ENCODE peak calls at places on chromosomes 6 and 20, in five cellular contexts. One of them, this sample, is unnamed.
A peak's percentile ranks its signal among the peaks of the same experiment; 100 is the strongest.

GRCh38 chr6:16909599-16910360 is 148.5 kb upstream of the ATXN1 start:
- DNase-seq in GM12892: no peak
- DNase-seq in NB4: no peak
- DNase-seq in spleen: no peak
- DNase-seq in esophagus muscularis mucosa: no peak
- DNase-seq in this sample: no peak

GRCh38 chr6:49410564-49410963 is 52.5 kb downstream of the MMUT start:
- DNase-seq in GM12892: no peak
- DNase-seq in esophagus muscularis mucosa: no peak
- DNase-seq in spleen: no peak
- DNase-seq in NB4: no peak
- DNase-seq in this sample: no peak

GRCh38 chr6:39416728-39417127 is 94.2 kb upstream of the KCNK16 start:
- DNase-seq in esophagus muscularis mucosa: no peak
- DNase-seq in GM12892: no peak
- DNase-seq in spleen: no peak
- DNase-seq in NB4: no peak
- DNase-seq in this sample: no peak

GRCh38 chr6:39753745-39754084 is 28.5 kb upstream of the KIF6 start:
- DNase-seq in esophagus muscularis mucosa: no peak
- DNase-seq in NB4: no peak
- DNase-seq in spleen: no peak
- DNase-seq in GM12892: no peak
- DNase-seq in this sample: no peak

GRCh38 chr6:98634569-98634968 is 199.8 kb upstream of the POU3F2 start:
- DNase-seq in NB4: no peak
- DNase-seq in esophagus muscularis mucosa: no peak
- DNase-seq in GM12892: no peak
- DNase-seq in spleen: no peak
- DNase-seq in this sample: no peak

GRCh38 chr6:79212859-79213258 is 21.6 kb downstream of the HMGN3 start:
- DNase-seq in NB4: no peak
- DNase-seq in esophagus muscularis mucosa: no peak
- DNase-seq in GM12892: no peak
- DNase-seq in spleen: no peak
- DNase-seq in this sample: no peak

GRCh38 chr6:64672131-64672530 is 1034.9 kb downstream of the EYS start:
- DNase-seq in GM12892: no peak
- DNase-seq in NB4: peak; percentile 58
- DNase-seq in esophagus muscularis mucosa: no peak
- DNase-seq in spleen: no peak
- DNase-seq in this sample: no peak

GRCh38 chr6:93040375-93040774 is 379.0 kb downstream of the EPHA7 start:
- DNase-seq in GM12892: no peak
- DNase-seq in esophagus muscularis mucosa: no peak
- DNase-seq in spleen: no peak
- DNase-seq in NB4: peak; percentile 90
- DNase-seq in this sample: no peak

GRCh38 chr20:56606174-56606945 is 22.7 kb upstream of the TFAP2C start:
- DNase-seq in esophagus muscularis mucosa: no peak
- DNase-seq in GM12892: no peak
- DNase-seq in spleen: no peak
- DNase-seq in NB4: no peak
- DNase-seq in this sample: no peak

GRCh38 chr6:84762941-84763396 is 1.4 kb downstream of the TBX18 start:
- DNase-seq in NB4: no peak
- DNase-seq in GM12892: no peak
- DNase-seq in spleen: no peak
- DNase-seq in esophagus muscularis mucosa: no peak
- DNase-seq in this sample: no peak

GRCh38 chr6:83151114-83151513 is 42.0 kb downstream of the PGM3 start:
- DNase-seq in GM12892: no peak
- DNase-seq in esophagus muscularis mucosa: no peak
- DNase-seq in NB4: no peak
- DNase-seq in spleen: no peak
- DNase-seq in this sample: no peak

GRCh38 chr6:118905851-118906250 is 11.9 kb downstream of the ASF1A start:
- DNase-seq in spleen: no peak
- DNase-seq in GM12892: no peak
- DNase-seq in esophagus muscularis mucosa: no peak
- DNase-seq in NB4: no peak
- DNase-seq in this sample: no peak

GRCh38 chr6:129281173-129281796 is 398.3 kb downstream of the LAMA2 start:
- DNase-seq in esophagus muscularis mucosa: no peak
- DNase-seq in spleen: no peak
- DNase-seq in NB4: no peak
- DNase-seq in GM12892: no peak
- DNase-seq in this sample: no peak

GRCh38 chr6:109434456-109434855 is 6.0 kb downstream of the PPIL6 start:
- DNase-seq in GM12892: no peak
- DNase-seq in spleen: no peak
- DNase-seq in esophagus muscularis mucosa: no peak
- DNase-seq in NB4: no peak
- DNase-seq in this sample: no peak

GRCh38 chr20:33689973-33690372 is 3.8 kb upstream of the E2F1 start:
- DNase-seq in esophagus muscularis mucosa: no peak
- DNase-seq in spleen: no peak
- DNase-seq in NB4: peak; percentile 98
- DNase-seq in GM12892: no peak
- DNase-seq in this sample: peak; percentile 96

DNA sequence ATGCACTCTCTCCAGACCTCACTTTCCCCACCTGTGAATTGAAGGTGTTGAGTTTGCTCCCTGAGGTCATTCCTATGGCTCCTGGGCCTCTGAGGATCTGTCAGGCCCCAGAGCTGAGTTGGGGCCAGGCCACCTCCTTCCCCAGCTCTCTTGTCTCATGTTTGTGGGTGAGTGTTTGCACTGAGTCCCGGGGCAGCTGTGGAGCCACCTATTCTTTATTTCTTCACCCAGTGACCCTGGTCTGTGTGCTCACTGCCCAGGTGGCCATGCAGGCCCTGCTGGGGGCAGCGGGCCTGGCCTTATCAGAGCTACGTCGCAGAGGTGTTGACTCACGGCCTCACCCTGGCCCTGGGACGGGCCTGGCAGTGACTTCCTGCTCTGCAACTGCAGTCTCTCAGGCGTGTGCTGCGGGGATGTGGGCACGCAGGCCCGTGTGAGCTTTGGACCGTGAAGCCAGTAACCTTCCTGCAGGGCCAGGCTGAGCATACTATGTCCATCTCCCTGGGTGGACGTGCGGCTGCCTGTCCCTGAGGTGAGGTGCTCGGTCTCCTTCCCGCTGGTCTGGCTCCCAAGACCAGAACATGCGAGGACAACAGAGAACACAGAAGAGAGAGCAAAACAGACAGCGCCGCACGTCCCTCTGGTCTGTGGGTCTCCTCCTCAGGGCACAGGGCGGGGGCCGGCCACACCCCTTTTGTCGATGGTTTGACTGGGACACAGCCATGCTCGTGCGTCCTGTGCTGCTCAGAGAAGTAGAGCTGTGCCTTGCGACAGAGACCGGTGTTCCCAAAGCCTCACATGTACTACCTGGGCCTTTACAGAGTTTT is 12.1 kb downstream of the TMEM181 start:
- DNase-seq in esophagus muscularis mucosa: no peak
- DNase-seq in NB4: no peak
- DNase-seq in GM12892: no peak
- DNase-seq in spleen: no peak
- DNase-seq in this sample: peak; percentile 51
- TF ChIP-seq POLR2A in esophagus muscularis mucosa: no peak
- TF ChIP-seq POLR2A in NB4: no peak
- TF ChIP-seq POLR2A in GM12892: no peak
- TF ChIP-seq POLR2A in spleen: no peak
- TF ChIP-seq POLR2A in this sample: no peak

DNA sequence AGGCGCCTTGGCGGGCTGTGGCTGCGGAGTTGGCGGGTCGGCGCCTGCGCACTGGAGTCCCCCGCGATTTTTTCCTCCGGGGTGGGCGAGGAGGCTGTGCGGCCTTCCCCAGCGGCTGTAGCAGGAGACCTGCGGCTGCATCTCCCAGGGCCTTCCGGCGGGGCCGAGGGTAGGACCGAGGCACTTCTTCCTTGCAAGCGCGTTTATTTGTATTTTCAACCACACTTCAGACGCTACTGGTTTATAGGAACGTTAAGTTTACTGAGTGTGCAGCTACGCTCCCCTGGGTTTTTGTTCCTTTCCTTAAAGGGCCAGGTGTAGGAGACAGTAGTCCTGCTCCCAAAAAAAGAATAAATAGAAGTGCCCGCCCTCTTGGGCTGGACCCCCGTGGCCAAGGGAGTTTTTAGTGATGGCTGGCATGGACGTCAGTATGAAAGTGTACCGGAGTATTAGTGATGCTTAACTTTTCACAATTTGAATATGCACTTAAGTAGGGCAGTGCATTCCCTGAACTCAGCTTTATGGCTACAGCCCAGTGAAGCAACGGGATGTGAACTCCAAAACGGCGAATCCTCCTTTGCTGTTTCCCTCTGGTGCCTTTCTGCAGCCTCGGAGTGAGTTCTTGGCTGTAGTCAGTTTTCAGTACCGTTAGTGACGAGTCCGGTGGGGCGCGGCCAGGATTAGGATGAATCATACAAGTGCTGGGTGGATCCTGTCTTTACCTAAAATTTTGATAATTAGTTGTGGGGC is 971 bp upstream of the FBXO5 start:
- DNase-seq in GM12892: no peak
- DNase-seq in spleen: peak; percentile 98
- DNase-seq in esophagus muscularis mucosa: peak; percentile 96
- DNase-seq in NB4: peak; percentile 96
- DNase-seq in this sample: peak; percentile 90
- TF ChIP-seq POLR2A in GM12892: peak; percentile 54
- TF ChIP-seq POLR2A in spleen: no peak
- TF ChIP-seq POLR2A in esophagus muscularis mucosa: no peak
- TF ChIP-seq POLR2A in NB4: peak; percentile 40
- TF ChIP-seq POLR2A in this sample: peak; percentile 82

GRCh38 chr6:143691900-143692572 is 14.3 kb downstream of the PHACTR2 start:
- DNase-seq in esophagus muscularis mucosa: no peak
- DNase-seq in NB4: no peak
- DNase-seq in GM12892: no peak
- DNase-seq in spleen: no peak
- DNase-seq in this sample: no peak
- TF ChIP-seq POLR2A in esophagus muscularis mucosa: no peak
- TF ChIP-seq POLR2A in NB4: no peak
- TF ChIP-seq POLR2A in GM12892: no peak
- TF ChIP-seq POLR2A in spleen: no peak
- TF ChIP-seq POLR2A in this sample: no peak

DNA sequence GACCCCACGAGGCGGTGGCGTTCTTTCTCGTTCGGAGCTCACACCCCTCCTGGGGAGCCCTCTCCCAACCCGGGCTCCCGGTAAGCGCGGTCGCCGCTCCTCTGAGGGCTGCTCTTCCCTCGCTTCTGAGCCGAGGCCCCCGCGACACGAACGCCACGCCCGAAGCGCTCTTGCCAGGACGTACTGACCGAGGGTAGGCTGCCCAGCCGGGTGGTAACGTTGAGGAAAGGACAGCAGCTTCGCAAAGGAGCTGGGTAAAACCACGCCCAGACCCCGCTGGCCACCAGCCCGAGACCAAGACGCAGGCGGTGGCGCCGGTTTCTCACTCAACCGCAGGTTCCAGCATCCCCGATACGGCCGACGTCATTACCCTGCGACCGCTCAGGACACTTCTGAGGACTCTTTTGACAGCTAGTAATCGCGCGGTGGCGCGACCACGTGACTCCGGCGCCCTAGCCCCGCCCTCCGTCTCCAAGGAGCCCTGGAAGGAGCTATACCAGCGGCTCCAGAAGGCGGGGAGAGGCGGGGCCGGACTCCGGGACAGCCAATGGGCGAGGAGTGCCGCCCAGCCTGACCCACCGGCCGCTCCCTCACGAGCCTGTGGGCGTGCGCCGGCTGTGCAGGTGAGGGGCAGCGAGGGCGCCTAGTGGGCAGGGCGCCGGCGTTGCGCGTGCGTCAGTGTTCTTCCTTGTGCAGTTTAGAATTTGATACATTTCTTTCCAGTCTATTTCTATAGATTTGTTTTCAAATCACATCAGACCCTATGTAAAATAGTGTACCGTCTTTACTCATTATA is 4.0 kb upstream of the GZF1 start:
- DNase-seq in NB4: peak; percentile 100
- DNase-seq in GM12892: peak; percentile 89
- DNase-seq in spleen: peak; percentile 100
- DNase-seq in esophagus muscularis mucosa: peak; percentile 100
- DNase-seq in this sample: peak; percentile 100
- TF ChIP-seq POLR2A in NB4: peak; percentile 68
- TF ChIP-seq POLR2A in GM12892: peak; percentile 63
- TF ChIP-seq POLR2A in spleen: peak; percentile 52
- TF ChIP-seq POLR2A in esophagus muscularis mucosa: peak; percentile 76
- TF ChIP-seq POLR2A in this sample: peak; percentile 90

GRCh38 chr20:63893999-63894357 is 948 bp upstream of the DNAJC5 start:
- DNase-seq in esophagus muscularis mucosa: no peak
- DNase-seq in NB4: no peak
- DNase-seq in spleen: no peak
- DNase-seq in GM12892: no peak
- DNase-seq in this sample: no peak

GRCh38 chr20:63895202-63895885 is 418 bp downstream of the DNAJC5 start:
- DNase-seq in esophagus muscularis mucosa: no peak
- DNase-seq in NB4: no peak
- DNase-seq in GM12892: no peak
- DNase-seq in spleen: peak; percentile 86
- DNase-seq in this sample: no peak

GRCh38 chr20:63895886-63896135 is 885 bp downstream of the DNAJC5 start:
- DNase-seq in spleen: no peak
- DNase-seq in GM12892: no peak
- DNase-seq in esophagus muscularis mucosa: no peak
- DNase-seq in NB4: peak; percentile 53
- DNase-seq in this sample: peak; percentile 62

GRCh38 chr20:63896136-63896890 is 1.4 kb downstream of the DNAJC5 start:
- DNase-seq in esophagus muscularis mucosa: no peak
- DNase-seq in GM12892: peak; percentile 59
- DNase-seq in NB4: peak; percentile 87
- DNase-seq in spleen: peak; percentile 89
- DNase-seq in this sample: peak; percentile 78

DNA sequence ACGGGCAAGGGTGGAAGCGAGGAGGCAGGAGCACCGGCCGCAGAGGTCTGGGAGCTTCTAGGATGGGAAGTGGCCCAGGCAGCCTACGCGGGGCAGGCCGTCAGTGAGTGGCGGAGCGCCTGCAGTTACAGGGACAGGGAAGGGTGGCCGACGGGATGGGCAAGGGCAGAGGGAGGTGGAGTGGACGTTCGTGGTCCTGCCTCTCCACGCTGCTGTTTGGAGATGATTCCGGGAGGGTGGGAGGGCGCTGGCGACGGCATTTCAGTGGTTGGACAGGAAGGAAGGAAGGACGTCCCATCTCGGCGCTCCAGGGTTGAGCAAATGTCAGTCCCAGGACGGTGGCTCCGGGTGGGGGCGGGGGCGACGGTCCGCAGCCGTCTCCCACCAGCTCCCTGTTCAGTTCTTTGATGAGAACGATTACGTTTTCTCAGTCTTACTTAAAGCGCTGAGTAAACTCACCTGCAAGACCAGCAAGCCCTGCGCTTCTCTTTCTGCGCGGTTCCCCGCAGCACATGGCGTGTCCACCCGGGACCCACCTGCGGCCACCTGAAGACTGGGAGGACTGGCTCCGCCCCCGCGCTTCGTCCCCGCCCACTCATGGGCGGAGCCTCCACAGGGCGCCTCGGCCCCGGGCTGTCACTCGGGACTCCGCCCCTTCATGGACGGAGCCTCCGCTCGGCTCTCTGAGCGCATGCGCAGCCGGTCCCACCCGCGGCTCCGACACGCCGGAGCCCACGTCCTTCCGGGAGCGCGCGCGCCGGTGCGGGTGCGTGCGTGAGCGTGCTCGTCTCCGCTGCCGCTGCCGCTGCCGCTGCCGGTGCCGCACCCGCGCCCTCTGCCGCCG is at the start of gene DNAJC5:
- DNase-seq in GM12892: peak; percentile 100
- DNase-seq in esophagus muscularis mucosa: peak; percentile 97
- DNase-seq in NB4: peak; percentile 90
- DNase-seq in spleen: peak; percentile 99
- DNase-seq in this sample: peak; percentile 94
- TF ChIP-seq POLR2A in GM12892: no peak
- TF ChIP-seq POLR2A in esophagus muscularis mucosa: no peak
- TF ChIP-seq POLR2A in NB4: peak; percentile 27
- TF ChIP-seq POLR2A in spleen: peak; percentile 66
- TF ChIP-seq POLR2A in this sample: no peak

This sample was measured in erythroblast.